ENCODE peak calls at places on chromosomes 1 and 21, in six cellular contexts. F, D, P, S, E and I are unnamed samples.

GRCh38 chr21:41112740-41113692 is 54.9 kb upstream of the BACE2 start:
- DNase-seq in P (peak), S (peak), E (no peak), D (no peak), F (no peak), I (peak)

GRCh38 chr1:40824591-40825429 is 37.4 kb downstream of the CITED4 start:
- DNase-seq in E (peak), D (no peak), S (no peak), P (peak), F (no peak), I (no peak)

GRCh38 chr1:236144446-236145150 is 2.3 kb downstream of the GPR137B start:
- DNase-seq in F (no peak), E (no peak), S (no peak), D (no peak), P (no peak), I (no peak)

GRCh38 chr1:192160186-192160585 is 1.9 kb downstream of the RGS18 start:
- DNase-seq in S (no peak), E (no peak), P (no peak), F (no peak), D (no peak), I (no peak)

GRCh38 chr1:2973661-2974593 is 47.3 kb upstream of the ACTRT2 start:
- DNase-seq in P (no peak), E (no peak), F (no peak), D (no peak), S (no peak), I (no peak)

GRCh38 chr1:65027699-65028358 is 61.5 kb upstream of the JAK1 start:
- DNase-seq in D (peak), S (no peak), F (peak), P (no peak), E (no peak), I (peak)

GRCh38 chr1:21184266-21184665 is 7.6 kb upstream of the EIF4G3 start:
- DNase-seq in S (no peak), P (no peak), D (no peak), F (no peak), E (no peak), I (no peak)

GRCh38 chr1:243513726-243514491 is 258.1 kb downstream of the SDCCAG8 start:
- DNase-seq in E (no peak), D (no peak), P (peak), S (no peak), F (no peak), I (no peak)

GRCh38 chr1:83546863-83547262 is 452.1 kb downstream of the TTLL7 start:
- DNase-seq in F (no peak), P (peak), E (no peak), S (no peak), D (no peak), I (no peak)

GRCh38 chr1:6490181-6491075 is 1.0 kb downstream of the PLEKHG5 start:
- DNase-seq in E (peak), P (peak), S (no peak), D (peak), F (peak), I (peak)

GRCh38 chr1:109716570-109717090 is 4.6 kb downstream of the GSTM5 start:
- DNase-seq in D (no peak), S (no peak), F (no peak), P (no peak), E (no peak), I (no peak)
- H3K27ac ChIP-seq in D (no peak), S (no peak), F (peak), P (no peak), E (peak), I (no peak)

DNA sequence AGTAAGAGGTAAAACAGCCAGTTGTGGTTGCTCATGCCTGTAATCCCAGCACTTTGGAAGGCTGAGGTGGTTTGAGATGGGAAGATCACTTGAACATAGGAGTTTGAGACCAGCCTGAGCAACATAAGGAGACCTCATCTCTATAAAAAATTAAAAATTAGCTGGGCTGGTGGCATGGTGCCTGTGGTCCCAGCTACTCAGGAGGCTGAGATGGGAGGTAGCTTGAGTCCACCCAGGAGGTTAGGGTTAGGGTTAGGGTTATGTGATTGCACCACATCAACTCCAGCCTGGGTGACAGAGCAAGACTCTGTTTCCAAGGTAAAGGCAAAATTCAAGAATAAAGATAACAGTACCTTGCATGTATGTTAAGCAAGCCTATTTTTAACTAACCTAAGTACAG is 3.5 kb downstream of the SAMSN1 start:
- DNase-seq in E (no peak), S (no peak), F (no peak), P (no peak), D (no peak), I (no peak)
- H3K27ac ChIP-seq in E (no peak), S (no peak), F (no peak), P (no peak), D (peak), I (no peak)

GRCh38 chr1:209648931-209649776 is 3.1 kb downstream of the LAMB3 start:
- DNase-seq in D (peak), F (no peak), P (peak), S (no peak), E (peak), I (peak)
- H3K27ac ChIP-seq in D (peak), F (peak), P (peak), S (no peak), E (peak), I (peak)

GRCh38 chr1:150111670-150112069 is 38.0 kb upstream of the PLEKHO1 start:
- DNase-seq in P (no peak), F (no peak), D (no peak), E (no peak), S (no peak), I (no peak)
- H3K27ac ChIP-seq in P (no peak), F (no peak), D (no peak), E (no peak), S (no peak), I (no peak)

GRCh38 chr1:212035835-212036605 is 472 bp downstream of the DTL start:
- DNase-seq in D (no peak), F (no peak), S (no peak), E (no peak), P (no peak), I (no peak)
- H3K27ac ChIP-seq in D (no peak), F (peak), S (peak), E (peak), P (peak), I (no peak)

GRCh38 chr1:8216005-8216404 is 101.9 kb upstream of the SLC45A1 start:
- DNase-seq in S (no peak), F (no peak), E (no peak), D (no peak), P (no peak), I (no peak)

GRCh38 chr1:8219530-8219929 is 98.4 kb upstream of the SLC45A1 start:
- DNase-seq in F (no peak), S (no peak), D (no peak), P (peak), E (no peak), I (no peak)

GRCh38 chr1:8218351-8219092 is 99.4 kb upstream of the SLC45A1 start:
- DNase-seq in F (no peak), S (no peak), P (no peak), D (no peak), E (no peak), I (no peak)

GRCh38 chr1:8217011-8217711 is 100.8 kb upstream of the SLC45A1 start:
- DNase-seq in E (no peak), F (peak), D (no peak), S (no peak), P (no peak), I (no peak)

DNA sequence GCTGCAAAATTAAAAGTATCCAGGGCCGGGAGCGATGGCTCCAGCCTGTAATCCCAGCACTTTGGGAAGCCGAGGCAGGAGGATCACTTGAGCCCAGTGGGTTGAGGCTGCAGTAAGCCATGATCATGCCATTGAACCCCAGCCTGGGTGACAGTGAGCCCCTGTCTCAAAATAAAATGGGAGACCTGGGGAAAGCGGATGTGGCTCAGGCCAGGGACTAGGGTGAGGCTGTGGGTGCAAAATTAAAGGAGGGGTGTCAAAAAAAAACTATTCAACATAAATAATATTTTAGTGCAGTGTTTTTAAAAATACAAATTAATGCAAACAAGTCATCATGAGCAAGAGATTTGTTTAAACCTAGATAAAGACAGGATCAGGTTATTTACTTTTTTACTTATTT is 100.1 kb upstream of the SLC45A1 start:
- DNase-seq in E (no peak), D (no peak), S (no peak), F (no peak), P (no peak), I (no peak)
- H3K27ac ChIP-seq in E (peak), D (no peak), S (no peak), F (peak), P (peak), I (no peak)

GRCh38 chr1:88753506-88753905 is 69.4 kb downstream of the PKN2 start:
- DNase-seq in P (no peak), D (no peak), E (no peak), S (no peak), F (no peak), I (no peak)
- H3K27ac ChIP-seq in P (no peak), D (no peak), E (no peak), S (no peak), F (no peak), I (no peak)

GRCh38 chr1:30788580-30789387 is 31.2 kb upstream of the LAPTM5 start:
- DNase-seq in E (no peak), D (no peak), P (no peak), F (peak), S (no peak), I (no peak)

GRCh38 chr1:30786264-30786991 is 28.9 kb upstream of the LAPTM5 start:
- DNase-seq in E (no peak), S (no peak), P (no peak), F (no peak), D (no peak), I (no peak)

GRCh38 chr1:30787856-30788495 is 30.4 kb upstream of the LAPTM5 start:
- DNase-seq in P (no peak), D (no peak), E (no peak), F (no peak), S (no peak), I (no peak)

GRCh38 chr1:30785714-30786113 is 28.1 kb upstream of the LAPTM5 start:
- DNase-seq in P (no peak), S (no peak), F (no peak), D (no peak), E (no peak), I (no peak)

GRCh38 chr1:30787266-30787665 is 29.7 kb upstream of the LAPTM5 start:
- DNase-seq in P (no peak), S (no peak), D (no peak), E (no peak), F (no peak), I (no peak)
- H3K27ac ChIP-seq in P (no peak), S (no peak), D (no peak), E (no peak), F (no peak), I (no peak)

GRCh38 chr1:230694464-230694863 is 19.5 kb downstream of the AGT start:
- DNase-seq in D (no peak), F (no peak), P (no peak), S (no peak), E (no peak), I (no peak)
- H3K27ac ChIP-seq in D (no peak), F (no peak), P (no peak), S (no peak), E (no peak), I (no peak)

GRCh38 chr1:19764848-19765247 is 34.9 kb downstream of the TMCO4 start:
- DNase-seq in S (no peak), E (no peak), F (no peak), D (no peak), P (no peak), I (no peak)
- H3K27ac ChIP-seq in S (no peak), E (peak), F (no peak), D (no peak), P (peak), I (peak)